ENCODE peak calls at places on chromosomes 1 and 21, in five cellular contexts. E is adrenal gland, Z is fibroblast of lung, T is tibial artery, S is uterus. J is an unnamed sample.

GRCh38 chr1:241706967-241707366 is 54.9 kb downstream of the WDR64 start:
- DNase-seq in Z (peak; percentile 53), E (no peak), S (no peak), T (no peak), J (no peak)

GRCh38 chr1:153358691-153358975 is 979 bp downstream of the S100A9 start:
- DNase-seq in E (no peak), T (no peak), S (no peak), Z (no peak), J (no peak)

GRCh38 chr21:46078984-46079356 is 18.9 kb upstream of the COL6A2 start:
- DNase-seq in S (peak; percentile 15), Z (no peak), T (no peak), E (no peak), J (peak; percentile 38)

GRCh38 chr1:181936768-181937581 is 124.5 kb downstream of the ZNF648 start:
- DNase-seq in Z (peak; percentile 10), T (no peak), E (peak; percentile 40), S (no peak), J (peak; percentile 0)

GRCh38 chr21:43903451-43904091 is 38.5 kb downstream of the AGPAT3 start:
- DNase-seq in Z (no peak), T (no peak), E (peak; percentile 83), S (no peak), J (no peak)

GRCh38 chr1:72034827-72035226 is 247.5 kb downstream of the NEGR1 start:
- DNase-seq in E (no peak), T (no peak), Z (no peak), S (no peak), J (no peak)

GRCh38 chr1:41629571-41629970 is 145.1 kb upstream of the EDN2 start:
- DNase-seq in T (no peak), E (no peak), Z (peak; percentile 99), S (no peak), J (no peak)

GRCh38 chr1:238406098-238406497 is 515.4 kb upstream of the ZP4 start:
- DNase-seq in S (no peak), Z (no peak), E (no peak), T (no peak), J (no peak)

GRCh38 chr1:155989242-155989991 is 11.1 kb upstream of the ARHGEF2 start:
- DNase-seq in T (peak; percentile 70), E (peak; percentile 79), S (peak; percentile 75), Z (peak; percentile 50), J (peak; percentile 76)

GRCh38 chr1:230141002-230141648 is 74.1 kb downstream of the GALNT2 start:
- DNase-seq in T (no peak), Z (peak; percentile 75), S (no peak), E (no peak), J (no peak)

GRCh38 chr21:43697758-43698643 is 20.9 kb upstream of the PDXK start:
- DNase-seq in Z (peak; percentile 23), E (no peak), S (no peak), T (no peak), J (no peak)

GRCh38 chr1:51170342-51170741 is 65.7 kb upstream of the RNF11 start:
- DNase-seq in Z (no peak), S (no peak), E (no peak), T (no peak), J (peak; percentile 70)

GRCh38 chr1:174800221-174800791 is 199.4 kb upstream of the CACYBP start:
- DNase-seq in S (no peak), Z (peak; percentile 15), E (peak; percentile 27), T (peak; percentile 28), J (peak; percentile 5)

GRCh38 chr1:225908773-225909172 is 15.3 kb downstream of the PYCR2 start:
- DNase-seq in T (no peak), Z (no peak), E (no peak), S (no peak), J (no peak)

GRCh38 chr1:11961230-11961629 is 19.0 kb upstream of the MFN2 start:
- DNase-seq in Z (no peak), E (peak; percentile 69), S (no peak), T (no peak), J (no peak)
- H3K4me3 ChIP-seq in Z (no peak overlapping the region), E (no peak overlapping the region), S (no peak overlapping the region), T (no peak overlapping the region), J (no peak overlapping the region)

DNA sequence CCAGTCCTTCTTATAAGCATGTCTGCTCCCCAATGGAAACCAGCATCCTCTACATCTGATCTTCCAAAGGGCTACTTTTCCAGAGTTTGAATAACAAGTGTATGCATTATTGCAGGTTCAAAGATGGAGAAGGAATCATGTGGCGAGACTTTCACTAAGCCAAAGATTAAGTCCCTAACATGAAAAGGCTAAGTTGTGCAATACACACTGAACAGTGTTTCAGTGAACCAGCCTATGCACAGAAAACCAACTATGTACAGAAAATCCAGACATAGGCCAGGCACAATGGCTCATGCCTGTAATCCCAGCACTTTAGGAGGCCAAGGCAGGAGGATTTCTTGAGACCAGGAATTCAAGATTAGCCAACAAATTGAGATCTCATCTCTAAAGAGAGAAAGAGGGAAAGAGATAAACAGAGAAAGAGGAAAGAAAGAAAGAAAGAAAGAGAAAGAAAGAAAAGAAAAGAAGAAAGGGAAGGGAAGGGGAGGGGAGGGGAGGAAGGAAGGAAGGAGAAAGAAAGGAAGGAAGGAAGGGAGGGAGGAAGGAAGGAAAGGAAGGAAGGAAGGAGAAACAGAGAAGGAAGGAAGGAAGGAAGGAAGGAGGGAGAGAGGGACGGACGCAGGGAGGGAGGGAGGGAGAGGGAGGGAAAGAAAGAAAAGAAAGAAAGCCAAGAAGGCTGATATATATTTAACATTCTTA is 181.7 kb downstream of the LTN1 start:
- DNase-seq in T (no peak), S (no peak), E (no peak), Z (no peak), J (no peak)
- H3K4me1 ChIP-seq in T (no peaks in the 10 kb centered on the region), S (no peaks in the 10 kb centered on the region), E (no peaks in the 10 kb centered on the region), Z (no peaks in the 10 kb centered on the region), J (no peaks in the 10 kb centered on the region)

GRCh38 chr1:113217447-113218208 is 144.6 kb downstream of the LRIG2 start:
- DNase-seq in T (no peak), E (peak; percentile 68), Z (no peak), S (no peak), J (no peak)

GRCh38 chr1:113216664-113217063 is 143.7 kb downstream of the LRIG2 start:
- DNase-seq in T (no peak), E (no peak), Z (no peak), S (no peak), J (no peak)

GRCh38 chr1:113219828-113220227 is 146.8 kb downstream of the LRIG2 start:
- DNase-seq in T (no peak), E (no peak), S (no peak), Z (no peak), J (no peak)

GRCh38 chr1:113223040-113223439 is 150.0 kb downstream of the LRIG2 start:
- DNase-seq in T (no peak), E (no peak), Z (no peak), S (no peak), J (no peak)

GRCh38 chr1:113219377-113219776 is 146.4 kb downstream of the LRIG2 start:
- DNase-seq in E (no peak), Z (no peak), T (no peak), S (no peak), J (no peak)
- TF ChIP-seq CTCF in E (no peak), Z (no peak), T (no peak), S (no peak), J (peak; percentile 31)

GRCh38 chr1:24486296-24487065 is 16.2 kb upstream of the RCAN3 start:
- DNase-seq in T (no peak), Z (no peak), E (no peak), S (no peak), J (no peak)

GRCh38 chr1:24481843-24482610 is 20.6 kb upstream of the RCAN3 start:
- DNase-seq in Z (no peak), E (no peak), T (no peak), S (no peak), J (no peak)

GRCh38 chr1:24483441-24483840 is 19.2 kb upstream of the RCAN3 start:
- DNase-seq in S (no peak), Z (no peak), T (no peak), E (no peak), J (no peak)

GRCh38 chr1:24481098-24481497 is 21.5 kb upstream of the RCAN3 start:
- DNase-seq in T (no peak), E (no peak), Z (no peak), S (no peak), J (no peak)

DNA sequence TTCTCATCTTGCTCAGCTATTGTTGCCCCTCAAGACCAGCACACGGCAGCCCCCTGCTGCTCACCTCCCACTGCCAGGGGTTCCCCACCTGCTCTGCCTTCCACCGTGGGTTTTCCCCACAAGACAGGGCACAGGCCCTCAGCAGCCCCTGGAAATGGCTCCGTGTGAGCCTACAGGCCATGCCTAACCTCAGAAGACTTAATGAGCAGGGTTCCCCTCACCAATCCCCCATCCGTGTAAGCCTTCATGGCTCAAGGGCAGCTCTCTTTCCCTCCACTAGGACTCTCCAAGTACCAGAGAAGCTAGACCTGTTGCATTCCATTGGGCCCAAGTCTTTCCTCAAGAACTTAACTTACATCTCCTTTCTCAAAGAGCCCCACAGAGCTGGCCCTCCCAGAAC is 18.4 kb upstream of the RCAN3 start:
- DNase-seq in Z (no peak), T (no peak), E (no peak), S (no peak), J (no peak)
- H3K4me3 ChIP-seq in Z (no peak overlapping the region), T (no peak overlapping the region), E (no peak overlapping the region), S (no peak overlapping the region), J (no peak overlapping the region)

J was measured in cardiac muscle cell.